ENCODE peak calls at places on chromosomes 7 and 10, in eight cellular contexts. P, G, A, J, O, S, Y and H are unnamed samples.

GRCh38 chr7:13933536-13933935 is 55.9 kb downstream of the ETV1 start:
- DNase-seq in P (no peak), G (no peak), A (no peak), J (no peak), O (no peak), S (no peak), Y (no peak), H (no peak)

GRCh38 chr10:80488539-80489066 is 34.5 kb downstream of the TSPAN14 start:
- DNase-seq in P (no peak), G (no peak), A (peak), J (no peak), O (no peak), S (no peak), Y (no peak), H (no peak)

GRCh38 chr10:68599754-68600040 is 39.6 kb downstream of the TET1 start:
- DNase-seq in P (no peak), G (no peak), A (no peak), J (no peak), O (no peak), S (no peak), Y (no peak), H (no peak)

GRCh38 chr7:27617651-27618381 is 44.9 kb downstream of the HIBADH start:
- DNase-seq in P (no peak), G (peak), A (no peak), J (no peak), O (no peak), S (no peak), Y (no peak), H (no peak)

GRCh38 chr10:127485153-127485857 is 63.8 kb upstream of the NPS start:
- DNase-seq in P (no peak), G (no peak), A (no peak), J (peak), O (no peak), S (peak), Y (no peak), H (no peak)

GRCh38 chr10:21263839-21264238 is 261.6 kb downstream of the SKIDA1 start:
- DNase-seq in P (no peak), G (no peak), A (no peak), J (no peak), O (no peak), S (no peak), Y (no peak), H (no peak)

GRCh38 chr10:110865804-110866482 is 5.8 kb upstream of the PDCD4 start:
- DNase-seq in P (no peak), G (no peak), A (no peak), J (no peak), O (no peak), S (no peak), Y (no peak), H (no peak)

GRCh38 chr7:152568972-152569371 is 107.0 kb downstream of the XRCC2 start:
- DNase-seq in P (no peak), G (no peak), A (peak), J (no peak), O (no peak), S (no peak), Y (no peak), H (no peak)

GRCh38 chr7:101397770-101398324 is 35.2 kb downstream of the COL26A1 start:
- DNase-seq in P (no peak), G (no peak), A (no peak), J (no peak), O (no peak), S (no peak), Y (no peak), H (no peak)

GRCh38 chr10:69445094-69445493 is 6.2 kb upstream of the TSPAN15 start:
- DNase-seq in P (no peak), G (no peak), A (no peak), J (no peak), O (no peak), S (no peak), Y (no peak), H (no peak)

GRCh38 chr7:42471573-42472174 is 234.7 kb upstream of the GLI3 start:
- DNase-seq in P (no peak), G (no peak), A (no peak), J (no peak), O (no peak), S (no peak), Y (no peak), H (no peak)

GRCh38 chr10:119025776-119026175 is 3.7 kb upstream of the NANOS1 start:
- DNase-seq in P (no peak), G (peak), A (peak), J (no peak), O (no peak), S (no peak), Y (no peak), H (no peak)

GRCh38 chr10:125625586-125625985 is 57.4 kb downstream of the TEX36 start:
- DNase-seq in P (no peak), G (no peak), A (no peak), J (no peak), O (no peak), S (no peak), Y (no peak), H (no peak)

GRCh38 chr10:61628875-61629513 is 33.7 kb upstream of the CABCOCO1 start:
- DNase-seq in P (no peak), G (no peak), A (no peak), J (no peak), O (no peak), S (peak), Y (peak), H (no peak)

GRCh38 chr7:70498633-70499032 is 633.3 kb upstream of the GALNT17 start:
- DNase-seq in P (no peak), G (no peak), A (no peak), J (no peak), O (no peak), S (no peak), Y (no peak), H (no peak)

GRCh38 chr7:130988443-130988842 is 254.4 kb upstream of the KLF14 start:
- DNase-seq in P (no peak), G (no peak), A (no peak), J (peak), O (no peak), S (peak), Y (no peak), H (no peak)

GRCh38 chr10:21700474-21700873 is 166.4 kb downstream of the MLLT10 start:
- DNase-seq in P (no peak), G (no peak), A (no peak), J (peak), O (no peak), S (no peak), Y (no peak), H (no peak)

GRCh38 chr10:95526066-95526465 is 35.1 kb downstream of the SORBS1 start:
- DNase-seq in P (no peak), G (no peak), A (no peak), J (no peak), O (no peak), S (no peak), Y (no peak), H (no peak)

GRCh38 chr7:7433736-7434260 is 101.9 kb downstream of the COL28A1 start:
- DNase-seq in P (no peak), G (no peak), A (no peak), J (no peak), O (no peak), S (no peak), Y (no peak), H (no peak)

GRCh38 chr7:45112648-45113047 is 1.2 kb upstream of the TBRG4 start:
- DNase-seq in P (no peak), G (no peak), A (no peak), J (no peak), O (no peak), S (no peak), Y (no peak), H (no peak)

GRCh38 chr10:131271195-131271880 is 40.2 kb downstream of the TCERG1L start:
- DNase-seq in P (no peak), G (no peak), A (no peak), J (no peak), O (no peak), S (no peak), Y (no peak), H (no peak)

GRCh38 chr7:138796038-138796580 is 1.7 kb upstream of the TMEM213 start:
- DNase-seq in P (no peak), G (no peak), A (no peak), J (no peak), O (no peak), S (no peak), Y (no peak), H (no peak)

GRCh38 chr7:149883049-149883439 is 9.3 kb downstream of the ATP6V0E2 start:
- DNase-seq in P (no peak), G (no peak), A (no peak), J (no peak), O (no peak), S (no peak), Y (no peak), H (no peak)

GRCh38 chr10:72097448-72098300 is 9.3 kb upstream of the SPOCK2 start:
- DNase-seq in P (no peak), G (no peak), A (no peak), J (no peak), O (no peak), S (peak), Y (peak), H (peak)

GRCh38 chr10:100006241-100006886 is 3.4 kb downstream of the DNMBP start:
- DNase-seq in P (no peak), G (no peak), A (no peak), J (no peak), O (no peak), S (peak), Y (peak), H (peak)

GRCh38 chr7:47482013-47482761 is 99.7 kb downstream of the TNS3 start:
- DNase-seq in P (no peak), G (no peak), A (peak), J (no peak), O (no peak), S (peak), Y (peak), H (peak)

GRCh38 chr10:24872049-24872789 is 80.2 kb downstream of the PRTFDC1 start:
- DNase-seq in P (no peak), G (no peak), A (no peak), J (peak), O (no peak), S (no peak), Y (no peak), H (no peak)

GRCh38 chr10:18424200-18424599 is 227.2 kb downstream of the NSUN6 start:
- DNase-seq in P (no peak), G (no peak), A (no peak), J (peak), O (no peak), S (no peak), Y (no peak), H (no peak)

GRCh38 chr7:142299226-142299625 is 41.4 kb upstream of the PRSS58 start:
- DNase-seq in P (no peak), G (no peak), A (no peak), J (no peak), O (no peak), S (no peak), Y (no peak), H (no peak)

GRCh38 chr7:142298631-142299030 is 40.8 kb upstream of the PRSS58 start:
- DNase-seq in P (no peak), G (no peak), A (no peak), J (no peak), O (no peak), S (no peak), Y (no peak), H (no peak)

GRCh38 chr7:142301299-142301698 is 43.4 kb upstream of the PRSS58 start:
- DNase-seq in P (no peak), G (no peak), A (no peak), J (no peak), O (no peak), S (no peak), Y (no peak), H (no peak)

GRCh38 chr7:142301923-142302550 is 44.2 kb upstream of the PRSS58 start:
- DNase-seq in P (no peak), G (no peak), A (no peak), J (no peak), O (no peak), S (no peak), Y (no peak), H (no peak)

GRCh38 chr7:142300689-142301088 is 42.8 kb upstream of the PRSS58 start:
- DNase-seq in P (no peak), G (no peak), A (no peak), J (peak), O (no peak), S (no peak), Y (no peak), H (no peak)
- TF ChIP-seq CTCF in P (no peak), G (no peak), A (no peak), J (peak), O (no peak), S (peak), Y (no peak), H (no peak)

GRCh38 chr10:12048547-12048946 is 5.9 kb upstream of the UPF2 start:
- DNase-seq in P (no peak), G (no peak), A (no peak), J (no peak), O (no peak), S (no peak), Y (no peak), H (no peak)
- H3K27ac ChIP-seq in P (no peak), G (no peak), A (no peak), J (no peak), O (no peak), S (no peak), Y (no peak), H (no peak)

DNA sequence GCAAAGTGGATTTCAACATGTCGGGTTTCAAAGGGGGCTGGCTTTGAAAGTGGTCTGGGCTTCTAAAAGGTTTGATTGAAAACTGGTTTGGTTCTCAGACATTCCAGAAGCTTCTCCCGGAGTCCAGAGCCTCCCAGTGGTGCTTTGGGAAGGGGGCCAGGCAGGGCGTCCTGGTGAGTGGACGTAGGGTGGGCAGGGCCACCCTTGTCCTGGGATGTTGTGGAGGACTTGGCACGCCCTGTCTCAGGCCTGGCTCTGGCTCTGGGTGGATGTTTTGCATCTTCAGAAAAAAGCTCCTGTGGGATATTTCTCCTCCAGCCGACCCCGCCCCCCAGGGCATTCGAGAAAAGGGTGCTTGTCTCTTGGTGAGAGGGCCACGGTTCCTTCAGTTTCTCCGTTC is 31.2 kb downstream of the GRIFIN start:
- DNase-seq in P (no peak), G (no peak), A (peak), J (no peak), O (no peak), S (no peak), Y (no peak), H (no peak)
- TF ChIP-seq CTCF in P (no peak), G (no peak), A (no peak), J (no peak), O (no peak), S (peak), Y (no peak), H (no peak)

GRCh38 chr10:60387531-60387930 is 2.1 kb downstream of the ANK3 start:
- DNase-seq in P (no peak), G (no peak), A (no peak), J (no peak), O (no peak), S (no peak), Y (no peak), H (no peak)

GRCh38 chr10:60388709-60389241 is 900 bp downstream of the ANK3 start:
- DNase-seq in P (no peak), G (no peak), A (no peak), J (peak), O (no peak), S (no peak), Y (no peak), H (no peak)

GRCh38 chr10:60389413-60390009 is at the start of gene ANK3:
- DNase-seq in P (no peak), G (no peak), A (no peak), J (peak), O (no peak), S (no peak), Y (no peak), H (no peak)

GRCh38 chr10:60390224-60390626 is 550 bp upstream of the ANK3 start:
- DNase-seq in P (no peak), G (no peak), A (no peak), J (no peak), O (no peak), S (peak), Y (peak), H (no peak)

DNA sequence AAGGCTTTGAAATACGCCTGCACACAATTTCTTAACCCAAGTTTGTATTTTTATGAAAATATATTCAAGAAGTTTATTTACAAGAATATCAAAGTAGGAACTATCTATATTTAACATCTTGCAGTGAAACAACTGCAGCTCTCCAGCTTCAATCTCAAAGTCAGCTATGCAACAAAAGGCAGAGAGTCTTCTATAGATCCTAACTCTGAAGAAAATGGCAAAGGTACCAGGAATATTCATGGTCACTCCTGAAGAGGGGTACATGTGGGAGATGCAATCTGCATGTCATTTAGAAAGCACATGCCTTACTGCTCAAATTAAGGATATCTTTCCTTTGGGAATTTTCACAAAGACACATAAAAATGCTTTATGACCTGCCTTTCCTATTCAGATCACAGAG is 1.6 kb downstream of the ANK3 start:
- DNase-seq in P (no peak), G (no peak), A (no peak), J (no peak), O (no peak), S (no peak), Y (no peak), H (no peak)
- H3K27ac ChIP-seq in P (no peak), G (no peak), A (no peak), J (no peak), O (peak), S (no peak), Y (no peak), H (no peak)

DNA sequence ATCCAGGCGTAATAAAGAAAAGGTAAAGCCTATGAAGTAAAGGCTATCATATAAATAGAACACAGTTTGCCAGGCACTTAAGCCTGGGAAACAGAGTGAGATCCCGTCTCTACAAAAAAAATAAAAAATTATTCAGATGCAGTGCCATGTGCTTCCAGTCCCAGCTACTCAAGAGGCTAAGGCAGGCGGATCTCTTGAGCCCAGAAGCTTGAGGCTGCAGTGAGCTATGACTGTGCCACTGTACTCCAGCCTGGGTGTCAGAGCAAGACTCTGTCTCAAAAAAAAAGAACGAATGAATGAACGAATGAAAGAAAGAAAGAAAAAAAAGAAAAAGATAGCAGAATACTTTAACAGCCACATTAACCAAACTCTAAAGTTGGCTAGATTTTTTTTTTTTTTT is 67.2 kb upstream of the MRLN start:
- DNase-seq in P (no peak), G (no peak), A (no peak), J (no peak), O (no peak), S (no peak), Y (no peak), H (no peak)
- TF ChIP-seq CTCF in P (no peak), G (no peak), A (no peak), J (no peak), O (no peak), S (no peak), Y (no peak), H (no peak)

GRCh38 chr7:40300146-40300655 is 165.4 kb downstream of the SUGCT start:
- DNase-seq in P (no peak), G (no peak), A (no peak), J (no peak), O (no peak), S (no peak), Y (no peak), H (no peak)
- H3K27ac ChIP-seq in P (no peak), G (no peak), A (no peak), J (no peak), O (no peak), S (peak), Y (no peak), H (no peak)

GRCh38 chr7:30645661-30646060 is 36.6 kb downstream of the CRHR2 start:
- DNase-seq in P (no peak), G (no peak), A (no peak), J (no peak), O (no peak), S (no peak), Y (no peak), H (no peak)

GRCh38 chr7:30649717-30650116 is 32.5 kb downstream of the CRHR2 start:
- DNase-seq in P (no peak), G (no peak), A (no peak), J (no peak), O (no peak), S (no peak), Y (no peak), H (no peak)

GRCh38 chr7:30648744-30649540 is 33.3 kb downstream of the CRHR2 start:
- DNase-seq in P (no peak), G (no peak), A (no peak), J (no peak), O (no peak), S (no peak), Y (no peak), H (no peak)

GRCh38 chr7:30646154-30646553 is 36.1 kb downstream of the CRHR2 start:
- DNase-seq in P (no peak), G (no peak), A (no peak), J (no peak), O (no peak), S (no peak), Y (no peak), H (no peak)

DNA sequence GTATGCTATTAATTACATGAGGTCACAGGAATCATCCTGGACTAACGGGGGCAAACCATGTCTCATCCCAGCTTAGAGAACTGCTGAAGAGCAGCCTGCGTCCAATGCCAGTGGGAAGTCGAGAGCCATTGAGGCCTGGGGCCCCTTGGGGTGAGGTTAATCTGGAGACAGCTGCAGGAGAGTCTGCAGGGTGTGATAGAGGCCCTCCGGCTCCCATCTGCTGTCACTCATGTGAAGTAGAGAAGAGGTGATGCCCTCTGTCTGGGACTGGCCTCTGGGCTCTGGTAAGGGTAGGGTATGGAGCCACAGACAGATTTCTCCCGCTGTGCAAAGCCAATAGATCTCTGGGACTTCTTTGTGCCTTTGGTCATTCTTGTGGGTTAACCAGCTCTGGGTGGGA is 34.7 kb downstream of the CRHR2 start:
- DNase-seq in P (no peak), G (no peak), A (no peak), J (no peak), O (no peak), S (no peak), Y (no peak), H (no peak)
- TF ChIP-seq CTCF in P (no peak), G (no peak), A (no peak), J (no peak), O (no peak), S (no peak), Y (no peak), H (no peak)

GRCh38 chr7:41244246-41244645 is 458.6 kb downstream of the INHBA start:
- DNase-seq in P (no peak), G (no peak), A (no peak), J (peak), O (no peak), S (no peak), Y (no peak), H (no peak)

GRCh38 chr7:41237956-41238355 is 464.9 kb downstream of the INHBA start:
- DNase-seq in P (no peak), G (no peak), A (no peak), J (no peak), O (no peak), S (no peak), Y (no peak), H (no peak)

GRCh38 chr7:41238851-41239331 is 464.0 kb downstream of the INHBA start:
- DNase-seq in P (no peak), G (no peak), A (no peak), J (no peak), O (no peak), S (no peak), Y (no peak), H (no peak)

GRCh38 chr7:41241641-41242040 is 461.2 kb downstream of the INHBA start:
- DNase-seq in P (no peak), G (no peak), A (no peak), J (no peak), O (no peak), S (no peak), Y (no peak), H (no peak)

DNA sequence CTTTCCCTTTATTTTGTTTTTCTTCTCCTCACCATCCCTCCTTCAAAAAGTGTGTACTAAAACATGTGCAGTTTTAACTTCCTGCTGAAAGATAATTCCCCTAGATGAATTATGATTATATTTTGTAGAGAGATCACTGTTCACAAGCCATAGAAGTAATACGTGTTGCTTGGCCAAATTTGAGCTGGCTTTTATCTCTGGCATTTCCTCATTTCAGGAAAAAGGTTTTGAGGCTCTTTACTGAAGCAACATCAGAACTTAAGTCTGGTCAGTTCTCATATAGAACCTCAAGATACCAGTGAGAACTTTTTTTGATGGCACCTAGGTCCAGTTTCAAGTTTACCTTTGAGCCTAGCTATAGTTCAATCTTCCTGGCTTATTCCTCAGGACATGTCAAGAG is 463.3 kb downstream of the INHBA start:
- DNase-seq in P (no peak), G (no peak), A (no peak), J (no peak), O (no peak), S (no peak), Y (no peak), H (no peak)
- H3K27ac ChIP-seq in P (no peak), G (no peak), A (no peak), J (no peak), O (no peak), S (no peak), Y (no peak), H (no peak)